ENCODE peak calls at places on chromosome 12, in eight cellular contexts. P, Y, S, Z, W, H, K and N are unnamed samples.

GRCh38 chr12:30806989-30807694 is 52.4 kb upstream of the CAPRIN2 start:
- DNase-seq in P (peak; percentile 33), Y (no peak), S (peak; percentile 21), Z (peak; percentile 68), W (peak; percentile 44), H (peak; percentile 37), K (no peak), N (no peak)

GRCh38 chr12:128180166-128180565 is 86.8 kb upstream of the TMEM132C start:
- DNase-seq in P (no peak), Y (no peak), S (no peak), Z (no peak), W (no peak), H (no peak), K (no peak), N (no peak)

GRCh38 chr12:104680070-104680469 is 223.3 kb downstream of the CHST11 start:
- DNase-seq in P (no peak), Y (no peak), S (peak; percentile 51), Z (no peak), W (peak; percentile 37), H (no peak), K (no peak), N (no peak)

GRCh38 chr12:75862692-75863471 is 168.7 kb downstream of the PHLDA1 start:
- DNase-seq in P (no peak), Y (no peak), S (no peak), Z (no peak), W (no peak), H (no peak), K (no peak), N (no peak)

GRCh38 chr12:50568338-50569155 is 63.8 kb downstream of the DIP2B start:
- DNase-seq in P (no peak), Y (no peak), S (no peak), Z (no peak), W (no peak), H (no peak), K (no peak), N (peak; percentile 43)

GRCh38 chr12:62601765-62602444 is 135.3 kb downstream of the MON2 start:
- DNase-seq in P (no peak), Y (no peak), S (no peak), Z (no peak), W (no peak), H (no peak), K (no peak), N (no peak)

GRCh38 chr12:49925433-49926194 is 21.9 kb upstream of the FAIM2 start:
- DNase-seq in P (peak; percentile 5), Y (no peak), S (no peak), Z (no peak), W (no peak), H (no peak), K (no peak), N (no peak)

GRCh38 chr12:65894624-65895023 is 70.3 kb downstream of the HMGA2 start:
- DNase-seq in P (no peak), Y (no peak), S (no peak), Z (no peak), W (no peak), H (no peak), K (no peak), N (no peak)

GRCh38 chr12:56221233-56221756 is 427 bp downstream of the RNF41 start:
- DNase-seq in P (peak; percentile 62), Y (peak; percentile 65), S (no peak), Z (peak; percentile 89), W (no peak), H (peak; percentile 68), K (peak; percentile 86), N (peak; percentile 64)

GRCh38 chr12:110282343-110282860 is 1.4 kb downstream of the ATP2A2 start:
- DNase-seq in P (no peak), Y (no peak), S (no peak), Z (no peak), W (no peak), H (no peak), K (no peak), N (no peak)

GRCh38 chr12:118398878-118399277 is 22.5 kb downstream of the SUDS3 start:
- DNase-seq in P (no peak), Y (no peak), S (no peak), Z (no peak), W (no peak), H (no peak), K (no peak), N (no peak)

GRCh38 chr12:76037130-76038105 is 5.8 kb upstream of the PHLDA1 start:
- DNase-seq in P (peak; percentile 45), Y (no peak), S (peak; percentile 34), Z (no peak), W (peak; percentile 64), H (no peak), K (no peak), N (peak; percentile 68)

GRCh38 chr12:62654558-62655241 is 188.1 kb downstream of the MON2 start:
- DNase-seq in P (no peak), Y (no peak), S (no peak), Z (no peak), W (no peak), H (no peak), K (no peak), N (no peak)

GRCh38 chr12:67193705-67194104 is 75.5 kb upstream of the CAND1 start:
- DNase-seq in P (no peak), Y (no peak), S (no peak), Z (no peak), W (no peak), H (no peak), K (no peak), N (peak; percentile 12)

GRCh38 chr12:132053338-132054330 is 90.5 kb downstream of the DDX51 start:
- DNase-seq in P (no peak), Y (no peak), S (no peak), Z (no peak), W (no peak), H (no peak), K (peak; percentile 44), N (no peak)

GRCh38 chr12:4422985-4423384 is 22.6 kb downstream of the FGF6 start:
- DNase-seq in P (no peak), Y (no peak), S (no peak), Z (peak; percentile 39), W (no peak), H (no peak), K (no peak), N (no peak)

GRCh38 chr12:6612652-6613014 is 5.5 kb upstream of the CHD4 start:
- DNase-seq in P (no peak), Y (no peak), S (no peak), Z (peak; percentile 63), W (no peak), H (no peak), K (no peak), N (no peak)

GRCh38 chr12:95202691-95203476 is 14.4 kb downstream of the FGD6 start:
- DNase-seq in P (no peak), Y (no peak), S (no peak), Z (peak; percentile 65), W (no peak), H (no peak), K (no peak), N (peak; percentile 28)

GRCh38 chr12:20120296-20120695 is 248.0 kb upstream of the PDE3A start:
- DNase-seq in P (no peak), Y (no peak), S (no peak), Z (no peak), W (no peak), H (no peak), K (no peak), N (no peak)

GRCh38 chr12:87943666-87944065 is 85.5 kb downstream of the C12orf50 start:
- DNase-seq in P (no peak), Y (no peak), S (no peak), Z (no peak), W (no peak), H (no peak), K (no peak), N (no peak)

GRCh38 chr12:83123039-83123438 is 436.3 kb downstream of the TMTC2 start:
- DNase-seq in P (no peak), Y (no peak), S (no peak), Z (no peak), W (no peak), H (no peak), K (no peak), N (no peak)

GRCh38 chr12:12032260-12032761 is 38.4 kb upstream of the BCL2L14 start:
- DNase-seq in P (no peak), Y (no peak), S (no peak), Z (no peak), W (peak; percentile 11), H (no peak), K (no peak), N (peak; percentile 27)
- H3K27ac ChIP-seq in P (peak overlapping the region; percentile 58), Y (peak overlapping the region; percentile 71), S (peak overlapping the region; percentile 89), Z (no peak overlapping the region), W (peak overlapping the region; percentile 19), H (peak overlapping the region; percentile 73), K (no peak overlapping the region), N (no peak overlapping the region)

DNA sequence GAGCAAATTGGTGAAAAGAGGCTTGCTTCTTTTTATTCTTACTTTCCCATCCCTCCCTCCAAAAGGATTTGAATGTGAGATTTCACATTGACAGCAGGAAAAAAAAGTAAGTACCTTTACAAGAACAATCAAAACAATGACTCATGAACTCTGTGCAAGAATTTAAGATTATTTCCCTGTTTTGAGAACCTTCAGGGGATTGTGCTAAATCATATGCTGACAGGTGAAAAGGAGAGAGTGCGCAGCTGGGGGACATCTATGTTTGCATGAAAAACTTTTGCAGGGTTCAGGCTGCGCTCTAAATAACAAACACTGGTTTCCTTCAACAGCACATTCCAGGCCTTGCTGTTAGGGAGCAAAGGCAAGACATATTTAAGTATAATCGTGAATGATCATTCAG is 27.3 kb downstream of the RERG start:
- DNase-seq in P (peak; percentile 81), Y (no peak), S (no peak), Z (no peak), W (no peak), H (no peak), K (no peak), N (no peak)
- H3K4me3 ChIP-seq in P (no peak overlapping the region), Y (no peak overlapping the region), S (no peak overlapping the region), Z (no peak overlapping the region), W (no peak overlapping the region), H (no peak overlapping the region), K (no peak overlapping the region), N (no peak overlapping the region)

GRCh38 chr12:10904686-10905085 is 4.7 kb downstream of the TAS2R13 start:
- DNase-seq in P (no peak), Y (no peak), S (no peak), Z (no peak), W (no peak), H (no peak), K (no peak), N (no peak)

GRCh38 chr12:10901427-10901826 is 7.9 kb downstream of the TAS2R13 start:
- DNase-seq in P (no peak), Y (no peak), S (no peak), Z (no peak), W (no peak), H (no peak), K (no peak), N (no peak)

GRCh38 chr12:10896854-10897253 is 12.5 kb downstream of the TAS2R13 start:
- DNase-seq in P (no peak), Y (no peak), S (no peak), Z (no peak), W (no peak), H (no peak), K (no peak), N (no peak)

GRCh38 chr12:10900530-10900929 is 8.8 kb downstream of the TAS2R13 start:
- DNase-seq in P (no peak), Y (no peak), S (no peak), Z (no peak), W (no peak), H (no peak), K (no peak), N (no peak)

GRCh38 chr12:10900972-10901371 is 8.4 kb downstream of the TAS2R13 start:
- DNase-seq in P (no peak), Y (no peak), S (no peak), Z (no peak), W (no peak), H (no peak), K (no peak), N (no peak)
- H3K27ac ChIP-seq in P (no peak overlapping the region), Y (no peak overlapping the region), S (no peak overlapping the region), Z (no peak overlapping the region), W (no peak overlapping the region), H (no peak overlapping the region), K (no peak overlapping the region), N (no peak overlapping the region)

GRCh38 chr12:57630891-57631433 is 2.0 kb downstream of the B4GALNT1 start:
- DNase-seq in P (no peak), Y (peak; percentile 7), S (no peak), Z (no peak), W (no peak), H (no peak), K (no peak), N (no peak)
- H3K4me3 ChIP-seq in P (no peak overlapping the region), Y (no peak overlapping the region), S (no peak overlapping the region), Z (no peak overlapping the region), W (no peak overlapping the region), H (no peak overlapping the region), K (no peak overlapping the region), N (peak overlapping the region; percentile 58)